ENCODE peak calls at places on chromosomes 3 and 15, in six cellular contexts. P is H1, Q is K562, J is SK-N-SH, R is GM12878, E is HepG2. L is an unnamed sample.

GRCh38 chr3:61938878-61939549 is 377.6 kb downstream of the PTPRG start:
- DNase-seq in J (no peak), R (no peak), P (no peak), Q (no peak), E (no peak), L (no peak)

GRCh38 chr3:191593486-191593885 is 132.5 kb downstream of the PYDC2 start:
- DNase-seq in P (no peak), E (no peak), Q (no peak), R (no peak), J (no peak), L (no peak)

GRCh38 chr3:5389057-5389456 is 201.6 kb downstream of the EDEM1 start:
- DNase-seq in R (no peak), Q (no peak), J (no peak), E (peak; percentile 2), P (no peak), L (no peak)

GRCh38 chr3:9808345-9809037 is 1.6 kb upstream of the TTLL3 start:
- DNase-seq in R (no peak), P (peak; percentile 58), J (peak; percentile 72), Q (peak; percentile 44), E (peak; percentile 31), L (no peak)

GRCh38 chr3:34669490-34669889 is 871.1 kb downstream of the PDCD6IP start:
- DNase-seq in P (no peak), J (no peak), R (no peak), E (no peak), Q (no peak), L (no peak)

GRCh38 chr3:181943285-181943684 is 231.6 kb downstream of the SOX2 start:
- DNase-seq in J (no peak), P (no peak), E (no peak), Q (no peak), R (no peak), L (no peak)

GRCh38 chr3:119481079-119481478 is 12.3 kb downstream of the POGLUT1 start:
- DNase-seq in R (no peak), J (no peak), Q (no peak), P (no peak), E (no peak), L (no peak)

GRCh38 chr3:149085828-149086231 is 503 bp downstream of the HLTF start:
- DNase-seq in E (peak; percentile 4), J (no peak), Q (peak; percentile 88), P (no peak), R (no peak), L (no peak)

GRCh38 chr3:53921296-53921695 is 29.6 kb upstream of the SELENOK start:
- DNase-seq in Q (no peak), R (no peak), E (peak; percentile 21), P (no peak), J (peak; percentile 7), L (peak; percentile 21)

GRCh38 chr3:24722106-24722505 is 227.5 kb upstream of the THRB start:
- DNase-seq in J (no peak), R (no peak), P (no peak), E (no peak), Q (no peak), L (no peak)

GRCh38 chr15:39247574-39247973 is 333.3 kb upstream of the THBS1 start:
- DNase-seq in J (no peak), E (no peak), R (no peak), Q (no peak), P (no peak), L (no peak)

GRCh38 chr15:57761562-57761961 is 55.0 kb downstream of the POLR2M start:
- DNase-seq in E (no peak), R (no peak), Q (no peak), P (no peak), J (no peak), L (no peak)

GRCh38 chr15:66964111-66964738 is 101.2 kb upstream of the SMAD3 start:
- DNase-seq in J (no peak), Q (no peak), P (no peak), R (no peak), E (no peak), L (no peak)

GRCh38 chr15:51192560-51193280 is 98.0 kb upstream of the TNFAIP8L3 start:
- DNase-seq in P (peak; percentile 100), R (peak; percentile 20), E (peak; percentile 64), J (peak; percentile 76), Q (peak; percentile 86), L (peak; percentile 54)

GRCh38 chr3:150972379-150972985 is at the start of gene CLRN1:
- DNase-seq in J (no peak), P (no peak), Q (no peak), E (no peak), R (no peak), L (no peak)

GRCh38 chr3:47849186-47850061 is 46.5 kb downstream of the DHX30 start:
- DNase-seq in P (peak; percentile 46), J (peak; percentile 35), Q (no peak), E (no peak), R (no peak), L (no peak)

GRCh38 chr3:47848599-47849117 is 45.7 kb downstream of the DHX30 start:
- DNase-seq in R (no peak), E (no peak), Q (no peak), P (no peak), J (no peak), L (no peak)

GRCh38 chr3:47850803-47851417 is 48.0 kb downstream of the DHX30 start:
- DNase-seq in J (no peak), R (no peak), P (peak; percentile 46), E (no peak), Q (no peak), L (no peak)

GRCh38 chr3:47851888-47852603 is 49.1 kb downstream of the DHX30 start:
- DNase-seq in E (no peak), Q (no peak), P (no peak), R (no peak), J (no peak), L (no peak)

DNA sequence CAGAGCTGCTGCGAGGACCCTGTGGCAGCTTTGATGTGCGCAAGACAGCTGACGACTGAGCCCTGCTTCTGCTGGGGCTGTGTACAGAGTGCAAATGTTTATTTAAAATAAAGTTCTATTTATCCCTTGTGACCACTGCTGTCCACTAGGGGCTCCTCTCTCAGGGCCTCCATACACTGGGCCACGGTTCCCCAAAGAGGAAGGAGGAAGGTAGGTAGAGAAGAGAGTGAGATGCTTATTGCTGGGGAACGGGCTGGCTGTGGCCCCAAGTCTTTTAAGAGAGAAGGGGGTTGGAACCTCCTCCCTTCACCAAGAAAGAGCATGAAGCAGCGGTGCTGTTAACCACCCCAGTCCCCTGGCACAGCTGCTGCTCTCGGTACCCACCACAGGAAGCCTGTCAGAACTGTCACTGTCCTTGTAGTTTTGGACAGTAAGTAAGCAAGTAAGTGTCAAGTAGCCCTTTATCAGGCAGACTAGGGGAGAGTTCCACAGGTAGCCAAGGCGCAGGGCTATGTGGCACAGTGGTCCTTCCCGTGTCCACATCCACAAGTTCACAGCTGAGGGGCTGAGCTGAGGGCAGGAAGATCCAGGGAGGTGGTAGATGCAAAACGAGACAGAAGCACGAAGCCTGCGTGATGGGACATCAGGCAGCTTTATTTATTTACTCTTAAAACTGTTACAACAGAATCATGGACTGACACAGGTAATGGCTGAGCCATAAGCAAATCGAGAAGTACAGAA is 47.3 kb downstream of the DHX30 start:
- DNase-seq in J (peak; percentile 61), Q (peak; percentile 60), E (peak; percentile 50), P (peak; percentile 52), R (no peak), L (no peak)
- TF ChIP-seq GABPA in J (no peak), Q (no peak), E (no peak), P (no peak), R (no peak), L (no peak)

DNA sequence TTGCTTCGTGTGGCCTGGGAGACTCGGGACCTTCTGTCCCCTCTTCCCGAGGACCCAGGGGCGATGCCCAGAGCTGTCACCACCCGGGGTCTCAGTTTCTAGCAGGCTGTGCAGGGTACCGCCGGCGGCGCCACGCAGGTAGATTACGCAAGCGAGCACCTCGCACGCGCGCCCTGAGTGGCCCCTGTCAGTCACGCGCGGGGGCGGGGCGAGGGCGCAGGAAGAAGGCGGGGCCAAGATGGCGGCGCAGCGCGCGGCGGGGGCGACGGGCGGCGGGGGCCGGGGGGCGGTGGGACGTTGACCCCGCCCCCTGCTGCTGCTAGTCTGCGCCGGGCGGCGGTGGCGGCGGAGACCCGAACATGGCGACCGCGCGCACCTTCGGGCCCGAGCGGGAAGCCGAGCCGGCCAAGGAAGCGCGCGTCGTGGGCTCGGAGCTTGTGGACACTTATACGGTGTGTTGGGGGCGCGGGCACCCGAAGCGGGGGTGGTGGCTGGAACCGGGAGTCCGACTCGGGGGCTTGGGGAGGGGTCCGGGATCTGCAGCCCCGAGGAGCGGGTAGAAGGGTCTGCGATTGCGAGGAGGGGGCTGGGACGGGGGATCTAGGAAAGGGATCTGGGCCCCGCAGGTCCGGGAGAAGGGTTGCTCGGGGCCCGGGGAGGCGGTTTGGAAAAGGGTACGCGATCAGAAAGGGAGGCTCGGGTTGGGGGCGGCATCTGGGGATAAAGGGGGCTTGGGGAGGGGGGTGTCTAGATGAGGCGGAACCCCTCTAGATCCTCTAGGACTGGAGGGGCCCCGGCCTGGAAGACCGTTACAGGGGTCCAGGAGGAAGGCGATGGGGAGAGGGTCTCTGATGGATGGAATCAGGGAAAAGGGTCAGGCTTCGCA is at the start of gene NISCH:
- DNase-seq in J (peak; percentile 99), R (peak; percentile 30), P (peak; percentile 96), Q (peak; percentile 88), E (peak; percentile 58), L (peak; percentile 87)
- TF ChIP-seq POLR2AphosphoS5 in J (peak; percentile 67), R (peak; percentile 77), P (peak; percentile 47), Q (peak; percentile 70), E (peak; percentile 70), L (peak; percentile 68)

DNA sequence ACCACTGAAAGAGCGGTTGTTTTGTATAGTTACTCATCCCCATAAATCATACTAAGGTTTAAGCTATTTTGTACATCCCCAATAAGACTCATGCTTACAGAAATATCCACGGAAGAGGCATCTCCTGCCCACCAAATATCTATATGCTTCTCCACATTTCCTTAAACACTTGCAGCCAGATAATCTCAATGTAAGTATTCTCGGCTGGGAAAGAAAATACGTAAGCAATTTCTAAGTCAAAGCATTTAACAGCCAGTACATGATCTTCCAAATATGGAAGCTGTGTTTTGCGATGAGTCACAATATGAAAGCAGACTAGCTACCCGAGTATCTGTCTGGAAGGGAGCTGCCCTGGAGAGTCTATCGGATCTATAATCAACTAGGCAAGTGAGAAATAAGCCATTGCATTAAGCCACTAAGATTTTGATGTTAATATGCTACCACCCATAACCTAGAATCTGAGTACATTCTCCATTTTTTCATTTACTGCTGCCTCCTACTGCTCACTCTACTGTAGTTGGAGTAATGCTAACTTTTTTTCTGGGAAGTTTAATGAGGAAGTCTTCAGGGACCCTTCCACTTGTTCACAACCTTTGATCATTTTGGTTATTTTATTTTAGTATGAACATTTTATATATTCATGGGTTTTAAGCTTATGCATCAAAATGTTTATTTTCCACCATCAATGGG is 26.9 kb upstream of the ZMAT3 start:
- DNase-seq in E (no peak), P (no peak), J (no peak), Q (peak; percentile 57), R (no peak), L (no peak)
- TF ChIP-seq CTCF in E (no peak), P (no peak), J (peak; percentile 33), Q (no peak), R (no peak), L (no peak)

DNA sequence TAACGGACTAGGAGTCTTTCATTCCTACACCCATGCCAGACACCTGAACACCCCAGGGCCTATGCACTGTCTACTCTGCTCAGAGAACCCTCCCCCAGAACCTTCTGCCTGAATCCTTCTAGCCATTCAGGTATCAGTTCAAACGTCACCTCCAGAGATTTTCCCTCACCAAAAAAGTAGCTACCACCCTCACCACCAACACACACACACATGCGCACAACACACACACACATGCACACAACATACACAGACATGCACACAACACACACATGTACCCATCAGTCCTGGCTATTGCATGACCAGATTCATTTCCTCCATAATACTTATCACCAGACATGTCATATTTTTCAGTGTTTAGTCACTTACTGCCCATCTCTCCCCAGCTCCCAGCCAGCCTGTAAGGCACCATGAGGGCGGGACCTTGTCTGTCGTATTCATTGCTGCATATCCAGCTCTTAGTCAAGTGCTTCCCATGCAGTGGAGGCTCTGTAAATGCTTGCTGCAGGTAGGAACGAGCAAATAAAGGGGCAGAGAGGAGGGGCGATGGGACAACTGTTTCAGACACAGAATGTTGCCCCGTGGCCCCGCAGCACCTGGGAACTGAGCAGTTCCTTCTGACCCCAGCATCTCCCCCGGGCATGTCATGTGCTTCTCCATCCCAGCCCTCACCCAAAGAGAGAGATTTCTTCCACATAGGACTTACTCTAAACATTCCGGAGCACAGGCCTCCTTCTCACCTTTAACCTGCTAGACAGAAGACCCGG is 29.2 kb downstream of the XXYLT1 start:
- DNase-seq in P (peak; percentile 44), J (no peak), R (no peak), Q (no peak), E (no peak), L (no peak)
- TF ChIP-seq GABPA in P (no peak), J (no peak), R (no peak), Q (no peak), E (no peak), L (no peak)